ENCODE peak calls at places on chromosomes 6 and 20, in ten cellular contexts. I is EL, M is A172, Z is AG04450, K is AG04449, V is Right ventricle myocardium superior, U is fibroblast of the conjunctiva, B is amniotic stem cell, E is anterior cingulate cortex, S is hepatic stellate cell. O is an unnamed sample.
A peak's percentile ranks its signal among the peaks of the same experiment; 100 is the strongest.

GRCh38 chr6:106383573-106383972 is 23.1 kb downstream of the CRYBG1 start:
- DNase-seq in V (no peak), B (no peak), S (no peak), I (peak; percentile 21), Z (no peak), U (no peak), K (no peak), E (no peak), M (no peak), O (no peak)

GRCh38 chr6:85191656-85192055 is 258.2 kb upstream of the NT5E start:
- DNase-seq in K (no peak), Z (no peak), V (no peak), E (no peak), B (no peak), M (peak; percentile 2), U (no peak), I (peak; percentile 8), S (no peak), O (no peak)

GRCh38 chr20:61765081-61765870 is 300.4 kb downstream of the TAF4 start:
- DNase-seq in I (no peak), E (no peak), U (no peak), B (no peak), M (no peak), V (no peak), K (no peak), Z (no peak), S (no peak), O (no peak)

GRCh38 chr6:157985378-157986155 is 3.9 kb downstream of the SYNJ2 start:
- DNase-seq in M (no peak), E (no peak), V (peak; percentile 6), B (no peak), K (no peak), S (no peak), Z (no peak), U (no peak), I (peak; percentile 41), O (no peak)

GRCh38 chr20:22686097-22686496 is 101.7 kb upstream of the FOXA2 start:
- DNase-seq in U (peak; percentile 21), E (no peak), B (peak; percentile 11), Z (peak; percentile 6), I (peak; percentile 50), M (peak; percentile 84), V (peak; percentile 68), K (no peak), S (peak; percentile 77), O (peak; percentile 27)

GRCh38 chr6:156686429-156686939 is 90.7 kb upstream of the ARID1B start:
- DNase-seq in B (no peak), E (no peak), M (peak; percentile 45), I (no peak), Z (no peak), K (no peak), S (peak; percentile 56), V (peak; percentile 48), U (peak; percentile 23), O (peak; percentile 79)

GRCh38 chr6:145070791-145071190 is 664.5 kb downstream of the EPM2A start:
- DNase-seq in S (peak; percentile 21), K (peak; percentile 80), I (peak; percentile 96), V (no peak), B (peak; percentile 10), Z (peak; percentile 46), M (peak; percentile 74), U (no peak), E (no peak), O (no peak)

GRCh38 chr20:51768759-51769517 is 748 bp upstream of the ATP9A start:
- DNase-seq in M (no peak), Z (no peak), B (no peak), I (no peak), E (no peak), K (no peak), V (no peak), U (no peak), S (no peak), O (no peak)

GRCh38 chr20:57659131-57659788 is 39.0 kb upstream of the ZBP1 start:
- DNase-seq in Z (no peak), I (no peak), E (no peak), M (no peak), S (no peak), V (no peak), K (no peak), U (no peak), B (no peak), O (no peak)

GRCh38 chr20:11454966-11455799 is 462.5 kb upstream of the BTBD3 start:
- DNase-seq in I (peak; percentile 89), Z (no peak), V (no peak), B (no peak), E (no peak), U (peak; percentile 26), S (peak; percentile 5), K (peak; percentile 49), M (peak; percentile 95), O (no peak)

GRCh38 chr20:31824125-31824485 is 4.9 kb downstream of the MYLK2 start:
- DNase-seq in I (no peak), K (no peak), M (no peak), U (no peak), S (no peak), E (no peak), Z (no peak), V (no peak), B (no peak), O (no peak)

GRCh38 chr6:15874351-15874750 is 211.5 kb upstream of the DTNBP1 start:
- DNase-seq in E (no peak), S (no peak), M (no peak), V (no peak), K (no peak), I (no peak), Z (no peak), B (no peak), U (no peak), O (no peak)

GRCh38 chr6:21987501-21987957 is 309.3 kb downstream of the PRL start:
- DNase-seq in U (peak; percentile 45), B (peak; percentile 71), Z (peak; percentile 86), E (no peak), K (peak; percentile 82), M (peak; percentile 93), S (peak; percentile 84), V (peak; percentile 63), I (peak; percentile 94), O (peak; percentile 86)

GRCh38 chr6:110329729-110330436 is 28.3 kb downstream of the METTL24 start:
- DNase-seq in M (no peak), S (no peak), U (no peak), Z (no peak), V (no peak), B (no peak), E (no peak), I (peak; percentile 35), K (no peak), O (no peak)

GRCh38 chr6:5151955-5152401 is 66.8 kb downstream of the PPP1R3G start:
- DNase-seq in S (peak; percentile 84), M (peak; percentile 41), B (peak; percentile 52), K (peak; percentile 64), U (peak; percentile 22), E (no peak), V (no peak), I (peak; percentile 92), Z (peak; percentile 18), O (no peak)

O was measured in SK-N-DZ.